ENCODE peak calls at places on chromosome 1, in nine cellular contexts. One of them, this sample, is unnamed.

GRCh38 chr1:88877382-88877825 is 14.0 kb downstream of the GTF2B start:
- DNase-seq in transverse colon: no peak
- DNase-seq in tibial nerve: no peak
- DNase-seq in heart left ventricle: no peak
- DNase-seq in breast epithelium: no peak
- DNase-seq in upper lobe of left lung: no peak
- DNase-seq in uterus: no peak
- DNase-seq in ovary: no peak
- DNase-seq in HCT116: peak
- DNase-seq in this sample: no peak

GRCh38 chr1:116817582-116818064 is 63.4 kb downstream of the CD2 start:
- DNase-seq in transverse colon: peak
- DNase-seq in tibial nerve: no peak
- DNase-seq in heart left ventricle: no peak
- DNase-seq in breast epithelium: no peak
- DNase-seq in upper lobe of left lung: no peak
- DNase-seq in uterus: no peak
- DNase-seq in ovary: no peak
- DNase-seq in HCT116: peak
- DNase-seq in this sample: no peak

GRCh38 chr1:244865028-244865371 is 657 bp upstream of the HNRNPU start:
- DNase-seq in transverse colon: peak
- DNase-seq in tibial nerve: no peak
- DNase-seq in heart left ventricle: peak
- DNase-seq in breast epithelium: no peak
- DNase-seq in upper lobe of left lung: no peak
- DNase-seq in uterus: peak
- DNase-seq in ovary: peak
- DNase-seq in HCT116: no peak
- DNase-seq in this sample: no peak

GRCh38 chr1:37574834-37575479 is 18.2 kb downstream of the DNALI1 start:
- DNase-seq in transverse colon: no peak
- DNase-seq in tibial nerve: no peak
- DNase-seq in heart left ventricle: no peak
- DNase-seq in breast epithelium: no peak
- DNase-seq in upper lobe of left lung: no peak
- DNase-seq in uterus: no peak
- DNase-seq in ovary: no peak
- DNase-seq in HCT116: no peak
- DNase-seq in this sample: no peak

GRCh38 chr1:101236546-101237228 is at the start of gene S1PR1:
- DNase-seq in transverse colon: peak
- DNase-seq in tibial nerve: peak
- DNase-seq in heart left ventricle: peak
- DNase-seq in breast epithelium: peak
- DNase-seq in upper lobe of left lung: peak
- DNase-seq in uterus: peak
- DNase-seq in ovary: peak
- DNase-seq in HCT116: no peak
- DNase-seq in this sample: peak

GRCh38 chr1:245715970-245716369 is 561.2 kb downstream of the KIF26B start:
- DNase-seq in transverse colon: no peak
- DNase-seq in tibial nerve: no peak
- DNase-seq in heart left ventricle: no peak
- DNase-seq in breast epithelium: no peak
- DNase-seq in upper lobe of left lung: no peak
- DNase-seq in uterus: no peak
- DNase-seq in ovary: no peak
- DNase-seq in HCT116: peak
- DNase-seq in this sample: no peak

GRCh38 chr1:5847013-5847654 is 145.1 kb downstream of the NPHP4 start:
- DNase-seq in transverse colon: no peak
- DNase-seq in tibial nerve: no peak
- DNase-seq in heart left ventricle: no peak
- DNase-seq in breast epithelium: no peak
- DNase-seq in upper lobe of left lung: peak
- DNase-seq in uterus: no peak
- DNase-seq in ovary: no peak
- DNase-seq in HCT116: no peak
- DNase-seq in this sample: no peak

GRCh38 chr1:74343191-74343590 is 108.0 kb downstream of the TNNI3K start:
- DNase-seq in transverse colon: no peak
- DNase-seq in tibial nerve: no peak
- DNase-seq in heart left ventricle: peak
- DNase-seq in breast epithelium: no peak
- DNase-seq in upper lobe of left lung: no peak
- DNase-seq in uterus: peak
- DNase-seq in ovary: no peak
- DNase-seq in HCT116: no peak
- DNase-seq in this sample: no peak

GRCh38 chr1:70487910-70488665 is 77.0 kb downstream of the CTH start:
- DNase-seq in transverse colon: peak
- DNase-seq in tibial nerve: no peak
- DNase-seq in heart left ventricle: no peak
- DNase-seq in breast epithelium: no peak
- DNase-seq in upper lobe of left lung: no peak
- DNase-seq in uterus: no peak
- DNase-seq in ovary: no peak
- DNase-seq in HCT116: peak
- DNase-seq in this sample: no peak

GRCh38 chr1:45913925-45914501 is 110.6 kb downstream of the MAST2 start:
- DNase-seq in transverse colon: peak
- DNase-seq in tibial nerve: no peak
- DNase-seq in heart left ventricle: no peak
- DNase-seq in breast epithelium: no peak
- DNase-seq in upper lobe of left lung: no peak
- DNase-seq in uterus: no peak
- DNase-seq in ovary: no peak
- DNase-seq in HCT116: no peak
- DNase-seq in this sample: no peak

GRCh38 chr1:5980314-5981008 is 11.8 kb downstream of the NPHP4 start:
- DNase-seq in transverse colon: no peak
- DNase-seq in tibial nerve: peak
- DNase-seq in heart left ventricle: peak
- DNase-seq in breast epithelium: no peak
- DNase-seq in upper lobe of left lung: no peak
- DNase-seq in uterus: no peak
- DNase-seq in ovary: no peak
- DNase-seq in HCT116: peak
- DNase-seq in this sample: no peak

GRCh38 chr1:154220970-154221814 is 437 bp downstream of the UBAP2L start:
- DNase-seq in transverse colon: peak
- DNase-seq in tibial nerve: peak
- DNase-seq in heart left ventricle: peak
- DNase-seq in breast epithelium: peak
- DNase-seq in upper lobe of left lung: peak
- DNase-seq in uterus: no peak
- DNase-seq in ovary: peak
- DNase-seq in HCT116: no peak
- DNase-seq in this sample: peak

GRCh38 chr1:109115685-109116084 is 1.8 kb downstream of the ELAPOR1 start:
- DNase-seq in transverse colon: no peak
- DNase-seq in tibial nerve: no peak
- DNase-seq in heart left ventricle: no peak
- DNase-seq in breast epithelium: no peak
- DNase-seq in upper lobe of left lung: no peak
- DNase-seq in uterus: no peak
- DNase-seq in ovary: no peak
- DNase-seq in HCT116: no peak
- DNase-seq in this sample: no peak

GRCh38 chr1:235708390-235708962 is 58.9 kb upstream of the GNG4 start:
- DNase-seq in transverse colon: no peak
- DNase-seq in tibial nerve: no peak
- DNase-seq in heart left ventricle: no peak
- DNase-seq in breast epithelium: no peak
- DNase-seq in upper lobe of left lung: no peak
- DNase-seq in uterus: no peak
- DNase-seq in ovary: no peak
- DNase-seq in HCT116: peak
- DNase-seq in this sample: no peak

GRCh38 chr1:73401666-73402065 is 796.3 kb downstream of the LRRIQ3 start:
- DNase-seq in transverse colon: no peak
- DNase-seq in tibial nerve: no peak
- DNase-seq in heart left ventricle: no peak
- DNase-seq in breast epithelium: no peak
- DNase-seq in upper lobe of left lung: no peak
- DNase-seq in uterus: no peak
- DNase-seq in ovary: no peak
- DNase-seq in HCT116: no peak
- DNase-seq in this sample: no peak

GRCh38 chr1:59237905-59238304 is 59.0 kb upstream of the FGGY start:
- DNase-seq in transverse colon: no peak
- DNase-seq in tibial nerve: no peak
- DNase-seq in heart left ventricle: no peak
- DNase-seq in breast epithelium: no peak
- DNase-seq in upper lobe of left lung: no peak
- DNase-seq in uterus: no peak
- DNase-seq in ovary: no peak
- DNase-seq in HCT116: no peak
- DNase-seq in this sample: no peak

DNA sequence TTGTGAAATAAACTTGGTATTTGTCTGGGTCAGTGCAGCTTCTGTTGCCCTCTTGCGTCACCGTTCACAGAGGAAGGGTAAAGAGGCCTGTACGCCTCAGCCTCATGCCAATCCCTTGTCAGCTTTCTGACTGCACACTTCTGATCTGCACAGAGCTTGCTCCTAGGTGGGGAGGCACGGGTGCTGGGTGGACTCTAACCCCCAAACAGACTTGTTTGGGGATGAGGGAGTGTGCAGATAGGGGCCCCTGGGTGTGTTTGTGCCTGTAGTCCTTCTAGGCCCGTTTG is 803 bp upstream of the B4GALT2 start:
- DNase-seq in transverse colon: no peak
- DNase-seq in tibial nerve: no peak
- DNase-seq in heart left ventricle: no peak
- DNase-seq in breast epithelium: no peak
- DNase-seq in upper lobe of left lung: no peak
- DNase-seq in uterus: no peak
- DNase-seq in ovary: no peak
- DNase-seq in HCT116: no peak
- DNase-seq in this sample: no peak
- TF ChIP-seq POLR2A in transverse colon: no peak
- TF ChIP-seq POLR2A in tibial nerve: no peak
- TF ChIP-seq POLR2A in heart left ventricle: no peak
- TF ChIP-seq POLR2A in breast epithelium: no peak
- TF ChIP-seq POLR2A in upper lobe of left lung: no peak
- TF ChIP-seq POLR2A in uterus: no peak
- TF ChIP-seq POLR2A in ovary: no peak
- TF ChIP-seq POLR2A in HCT116: no peak
- TF ChIP-seq POLR2A in this sample: no peak

GRCh38 chr1:12404918-12405317 is 175.1 kb downstream of the VPS13D start:
- DNase-seq in transverse colon: no peak
- DNase-seq in tibial nerve: no peak
- DNase-seq in heart left ventricle: peak
- DNase-seq in breast epithelium: no peak
- DNase-seq in upper lobe of left lung: peak
- DNase-seq in uterus: no peak
- DNase-seq in ovary: no peak
- DNase-seq in HCT116: no peak
- DNase-seq in this sample: no peak

GRCh38 chr1:12406218-12407021 is 176.6 kb downstream of the VPS13D start:
- DNase-seq in transverse colon: no peak
- DNase-seq in tibial nerve: no peak
- DNase-seq in heart left ventricle: no peak
- DNase-seq in breast epithelium: no peak
- DNase-seq in upper lobe of left lung: no peak
- DNase-seq in uterus: peak
- DNase-seq in ovary: no peak
- DNase-seq in HCT116: no peak
- DNase-seq in this sample: no peak

GRCh38 chr1:12407962-12408288 is 178.1 kb downstream of the VPS13D start:
- DNase-seq in transverse colon: no peak
- DNase-seq in tibial nerve: no peak
- DNase-seq in heart left ventricle: no peak
- DNase-seq in breast epithelium: no peak
- DNase-seq in upper lobe of left lung: no peak
- DNase-seq in uterus: no peak
- DNase-seq in ovary: no peak
- DNase-seq in HCT116: no peak
- DNase-seq in this sample: no peak

GRCh38 chr1:12407050-12407961 is 177.5 kb downstream of the VPS13D start:
- DNase-seq in transverse colon: no peak
- DNase-seq in tibial nerve: no peak
- DNase-seq in heart left ventricle: no peak
- DNase-seq in breast epithelium: no peak
- DNase-seq in upper lobe of left lung: no peak
- DNase-seq in uterus: peak
- DNase-seq in ovary: peak
- DNase-seq in HCT116: peak
- DNase-seq in this sample: no peak

GRCh38 chr1:12405325-12406217 is 175.7 kb downstream of the VPS13D start:
- DNase-seq in transverse colon: peak
- DNase-seq in tibial nerve: peak
- DNase-seq in heart left ventricle: peak
- DNase-seq in breast epithelium: no peak
- DNase-seq in upper lobe of left lung: no peak
- DNase-seq in uterus: peak
- DNase-seq in ovary: no peak
- DNase-seq in HCT116: no peak
- DNase-seq in this sample: peak
- TF ChIP-seq CTCF in transverse colon: peak
- TF ChIP-seq CTCF in tibial nerve: peak
- TF ChIP-seq CTCF in heart left ventricle: no peak
- TF ChIP-seq CTCF in breast epithelium: no peak
- TF ChIP-seq CTCF in upper lobe of left lung: no peak
- TF ChIP-seq CTCF in uterus: peak
- TF ChIP-seq CTCF in ovary: no peak
- TF ChIP-seq CTCF in HCT116: peak
- TF ChIP-seq CTCF in this sample: no peak

DNA sequence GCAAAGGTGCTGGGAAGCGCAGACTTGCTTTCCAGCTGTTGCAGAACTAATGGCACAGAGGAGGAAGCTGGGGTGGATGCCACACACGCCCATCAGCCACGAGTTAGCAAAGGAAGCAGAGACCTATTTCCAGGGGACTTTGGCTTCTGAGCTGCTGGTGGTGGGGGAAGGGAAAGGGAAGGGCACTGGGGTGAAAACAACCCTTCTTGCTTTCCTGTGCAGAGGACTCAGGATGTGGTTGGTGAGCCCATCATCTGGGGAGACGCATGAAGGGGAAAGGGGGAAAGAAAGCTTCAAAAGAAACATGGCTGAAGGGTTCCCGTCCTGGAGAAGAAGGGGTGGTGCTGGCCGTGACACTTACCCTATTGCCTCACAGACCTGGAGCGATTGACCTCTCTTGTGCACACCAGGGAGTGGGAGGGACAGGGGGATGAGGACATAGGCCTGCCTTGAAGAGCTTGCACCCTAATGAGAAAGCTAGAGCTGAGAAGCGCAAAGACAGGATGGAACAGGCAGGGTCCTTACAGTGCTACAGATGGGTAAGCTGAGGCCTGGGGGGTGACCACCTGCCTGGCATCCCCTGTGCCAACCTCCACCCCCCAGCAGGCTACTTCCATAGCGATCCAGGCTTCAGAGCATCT is 140.8 kb upstream of the RAB4A start:
- DNase-seq in transverse colon: peak
- DNase-seq in tibial nerve: no peak
- DNase-seq in heart left ventricle: peak
- DNase-seq in breast epithelium: no peak
- DNase-seq in upper lobe of left lung: no peak
- DNase-seq in uterus: no peak
- DNase-seq in ovary: no peak
- DNase-seq in HCT116: no peak
- DNase-seq in this sample: peak
- H3K27ac ChIP-seq in transverse colon: peak
- H3K27ac ChIP-seq in tibial nerve: no peak
- H3K27ac ChIP-seq in heart left ventricle: no peak
- H3K27ac ChIP-seq in breast epithelium: no peak
- H3K27ac ChIP-seq in upper lobe of left lung: no peak
- H3K27ac ChIP-seq in uterus: no peak
- H3K27ac ChIP-seq in ovary: no peak
- H3K27ac ChIP-seq in HCT116: no peak
- H3K27ac ChIP-seq in this sample: peak

GRCh38 chr1:211326528-211327340 is at the start of gene TRAF5:
- DNase-seq in transverse colon: peak
- DNase-seq in tibial nerve: no peak
- DNase-seq in heart left ventricle: peak
- DNase-seq in breast epithelium: no peak
- DNase-seq in upper lobe of left lung: peak
- DNase-seq in uterus: peak
- DNase-seq in ovary: peak
- DNase-seq in HCT116: no peak
- DNase-seq in this sample: peak
- TF ChIP-seq POLR2A in transverse colon: no peak
- TF ChIP-seq POLR2A in tibial nerve: peak
- TF ChIP-seq POLR2A in heart left ventricle: no peak
- TF ChIP-seq POLR2A in breast epithelium: no peak
- TF ChIP-seq POLR2A in upper lobe of left lung: peak
- TF ChIP-seq POLR2A in uterus: no peak
- TF ChIP-seq POLR2A in ovary: no peak
- TF ChIP-seq POLR2A in HCT116: no peak
- TF ChIP-seq POLR2A in this sample: no peak

This sample was measured in right lobe of liver.